ENCODE peak calls at places on chromosomes 3 and 15, in seven cellular contexts. T, V, I, C, U, K and L are unnamed samples.

GRCh38 chr3:16516695-16517481 is 3.4 kb upstream of the RFTN1 start:
- DNase-seq in T (no peak), V (no peak), I (no peak), C (peak; percentile 74), U (peak; percentile 76), K (no peak), L (peak; percentile 74)

GRCh38 chr3:51974277-51974962 is 444 bp upstream of the ABHD14A start:
- DNase-seq in T (no peak), V (no peak), I (no peak), C (no peak), U (no peak), K (peak; percentile 69), L (peak; percentile 75)

GRCh38 chr3:129934234-129935123 is 40.0 kb upstream of the TRH start:
- DNase-seq in T (no peak), V (peak; percentile 30), I (no peak), C (peak; percentile 16), U (no peak), K (no peak), L (peak; percentile 82)

GRCh38 chr15:57592426-57592825 is 722 bp downstream of the MYZAP start:
- DNase-seq in T (no peak), V (no peak), I (no peak), C (no peak), U (no peak), K (no peak), L (peak; percentile 26)

GRCh38 chr15:74245342-74245931 is 9.3 kb downstream of the CCDC33 start:
- DNase-seq in T (no peak), V (no peak), I (no peak), C (no peak), U (no peak), K (no peak), L (peak; percentile 89)

GRCh38 chr3:189975376-189975990 is 145.2 kb downstream of the P3H2 start:
- DNase-seq in T (no peak), V (no peak), I (no peak), C (peak; percentile 31), U (peak; percentile 68), K (no peak), L (no peak)

GRCh38 chr3:21942328-21942727 is 191.3 kb upstream of the ZNF385D start:
- DNase-seq in T (no peak), V (no peak), I (no peak), C (peak; percentile 87), U (peak; percentile 87), K (no peak), L (no peak)

GRCh38 chr3:25854635-25855034 is 64.7 kb downstream of the OXSM start:
- DNase-seq in T (no peak), V (no peak), I (no peak), C (peak; percentile 83), U (peak; percentile 83), K (no peak), L (no peak)

GRCh38 chr3:133301731-133302130 is 98.1 kb upstream of the BFSP2 start:
- DNase-seq in T (no peak), V (no peak), I (no peak), C (peak; percentile 53), U (peak; percentile 45), K (no peak), L (no peak)

GRCh38 chr3:21645121-21645897 is 105.7 kb downstream of the ZNF385D start:
- DNase-seq in T (no peak), V (no peak), I (no peak), C (peak; percentile 59), U (peak; percentile 85), K (no peak), L (no peak)

GRCh38 chr3:69439683-69440270 is 53.9 kb upstream of the FRMD4B start:
- DNase-seq in T (no peak), V (no peak), I (peak; percentile 16), C (peak; percentile 30), U (peak; percentile 11), K (no peak), L (no peak)

GRCh38 chr3:37096292-37096691 is 78.1 kb downstream of the LRRFIP2 start:
- DNase-seq in T (peak; percentile 2), V (peak; percentile 27), I (no peak), C (peak; percentile 78), U (peak; percentile 84), K (no peak), L (no peak)

GRCh38 chr3:71016141-71016845 is 567.2 kb downstream of the FOXP1 start:
- DNase-seq in T (no peak), V (no peak), I (no peak), C (no peak), U (peak; percentile 17), K (no peak), L (no peak)

GRCh38 chr15:35211240-35211952 is 126.3 kb upstream of the NANOGP8 start:
- DNase-seq in T (no peak), V (no peak), I (no peak), C (no peak), U (no peak), K (no peak), L (no peak)

GRCh38 chr15:60804986-60805949 is 326.3 kb upstream of the ICE2 start:
- DNase-seq in T (peak; percentile 78), V (no peak), I (no peak), C (peak; percentile 74), U (peak; percentile 86), K (no peak), L (peak; percentile 50)

GRCh38 chr15:40342421-40343313 is 1.9 kb upstream of the CCDC9B start:
- DNase-seq in T (no peak), V (no peak), I (no peak), C (peak; percentile 85), U (peak; percentile 53), K (no peak), L (no peak)

GRCh38 chr15:61598655-61599054 is 369.6 kb upstream of the RORA start:
- DNase-seq in T (no peak), V (no peak), I (no peak), C (no peak), U (no peak), K (no peak), L (peak; percentile 6)

GRCh38 chr3:178043084-178043483 is 493.2 kb upstream of the KCNMB2 start:
- DNase-seq in T (no peak), V (no peak), I (no peak), C (no peak), U (no peak), K (no peak), L (no peak)

GRCh38 chr3:55476515-55476914 is 10.6 kb downstream of the WNT5A start:
- DNase-seq in T (no peak), V (no peak), I (no peak), C (peak; percentile 94), U (peak; percentile 96), K (no peak), L (no peak)

GRCh38 chr15:57962887-57963286 is 102.6 kb downstream of the ALDH1A2 start:
- DNase-seq in T (no peak), V (no peak), I (no peak), C (no peak), U (no peak), K (no peak), L (no peak)

DNA sequence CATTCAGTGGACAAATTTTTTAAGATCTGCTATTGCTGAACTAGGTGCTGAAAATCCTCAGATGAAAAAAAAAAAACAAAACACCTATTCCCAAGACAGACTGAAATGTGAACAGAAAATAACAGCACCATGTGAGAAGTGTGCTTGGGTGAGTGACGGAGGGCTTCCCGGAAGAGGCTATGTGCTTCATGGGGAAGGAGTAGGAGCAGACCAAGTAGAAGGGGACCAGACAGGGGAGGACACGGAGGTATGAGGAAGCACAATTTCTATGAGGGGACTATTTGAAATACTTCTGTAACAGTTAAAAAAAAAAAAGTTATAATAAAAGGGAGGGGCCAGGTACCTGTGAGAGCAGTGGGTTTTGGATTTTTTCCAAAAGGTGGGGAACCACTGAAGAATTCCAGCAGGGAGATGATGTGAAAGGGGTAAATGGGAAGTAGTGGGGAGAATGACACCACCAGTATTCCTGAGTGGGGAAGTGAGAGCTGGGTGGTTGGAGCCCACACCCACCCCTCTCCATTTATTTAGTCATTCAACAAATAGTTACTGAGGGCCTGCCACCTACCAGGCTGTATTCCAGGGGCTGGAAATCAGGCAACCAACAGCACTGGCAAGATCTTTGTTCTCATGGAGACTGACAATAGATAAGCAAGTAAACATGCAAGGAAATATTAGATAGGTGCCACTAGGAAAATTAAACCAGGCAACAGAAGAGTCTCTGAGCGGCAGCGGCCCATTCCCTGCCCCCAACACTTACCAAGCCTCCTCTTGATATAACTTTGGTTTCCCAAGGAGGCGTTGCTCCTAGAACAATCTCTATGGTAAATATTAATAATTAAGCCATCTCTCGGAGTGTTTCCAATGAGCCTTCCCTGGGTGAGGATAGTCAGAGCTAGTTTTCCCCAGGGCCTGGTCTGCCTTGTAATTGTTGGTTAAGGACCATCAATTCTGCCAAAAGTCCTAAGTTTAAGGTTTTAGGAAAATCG is 3.8 kb upstream of the USP3 start:
- DNase-seq in T (no peak), V (no peak), I (no peak), C (no peak), U (no peak), K (peak; percentile 53), L (no peak)
- H3K4me3 ChIP-seq in T (no peak overlapping the region), V (no peak overlapping the region), I (peak overlapping the region; percentile 41), C (peak overlapping the region; percentile 33), U (peak overlapping the region; percentile 30), K (peak overlapping the region; percentile 42), L (no peak overlapping the region)

DNA sequence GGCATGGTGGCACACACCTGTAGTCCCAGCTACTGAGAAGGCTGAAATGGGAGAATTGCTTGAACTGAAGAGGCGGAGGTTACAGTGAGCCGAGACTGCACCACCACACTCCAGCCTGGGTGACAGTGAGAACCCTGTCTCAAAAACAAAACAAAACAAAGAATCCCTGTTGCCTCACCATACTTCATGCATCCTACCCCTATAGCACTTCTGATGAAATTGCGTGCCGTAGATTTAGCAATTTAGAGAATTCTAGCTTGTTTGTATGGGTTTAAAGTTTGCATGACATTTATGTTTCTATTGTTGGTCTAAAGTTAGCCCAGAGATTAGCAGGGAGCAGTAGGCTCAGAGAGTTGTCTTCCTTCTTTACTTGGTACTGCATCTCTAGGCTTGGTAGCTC is 7.8 kb downstream of the RAB5A start:
- DNase-seq in T (no peak), V (no peak), I (no peak), C (no peak), U (no peak), K (no peak), L (no peak)
- H3K36me3 ChIP-seq in T (peaks cover 6% of the 10 kb centered on the region), V (peaks cover 66% of the 10 kb centered on the region), I (peaks cover 33% of the 10 kb centered on the region), C (peaks cover 35% of the 10 kb centered on the region), U (peaks cover 4% of the 10 kb centered on the region), K (peaks cover 58% of the 10 kb centered on the region), L (peaks cover 25% of the 10 kb centered on the region)

GRCh38 chr3:122443090-122443489 is 27.2 kb upstream of the WDR5B start:
- DNase-seq in T (peak; percentile 47), V (peak; percentile 83), I (no peak), C (no peak), U (no peak), K (no peak), L (peak; percentile 40)
- H3K4me3 ChIP-seq in T (no peak overlapping the region), V (no peak overlapping the region), I (no peak overlapping the region), C (no peak overlapping the region), U (no peak overlapping the region), K (no peak overlapping the region), L (no peak overlapping the region)

DNA sequence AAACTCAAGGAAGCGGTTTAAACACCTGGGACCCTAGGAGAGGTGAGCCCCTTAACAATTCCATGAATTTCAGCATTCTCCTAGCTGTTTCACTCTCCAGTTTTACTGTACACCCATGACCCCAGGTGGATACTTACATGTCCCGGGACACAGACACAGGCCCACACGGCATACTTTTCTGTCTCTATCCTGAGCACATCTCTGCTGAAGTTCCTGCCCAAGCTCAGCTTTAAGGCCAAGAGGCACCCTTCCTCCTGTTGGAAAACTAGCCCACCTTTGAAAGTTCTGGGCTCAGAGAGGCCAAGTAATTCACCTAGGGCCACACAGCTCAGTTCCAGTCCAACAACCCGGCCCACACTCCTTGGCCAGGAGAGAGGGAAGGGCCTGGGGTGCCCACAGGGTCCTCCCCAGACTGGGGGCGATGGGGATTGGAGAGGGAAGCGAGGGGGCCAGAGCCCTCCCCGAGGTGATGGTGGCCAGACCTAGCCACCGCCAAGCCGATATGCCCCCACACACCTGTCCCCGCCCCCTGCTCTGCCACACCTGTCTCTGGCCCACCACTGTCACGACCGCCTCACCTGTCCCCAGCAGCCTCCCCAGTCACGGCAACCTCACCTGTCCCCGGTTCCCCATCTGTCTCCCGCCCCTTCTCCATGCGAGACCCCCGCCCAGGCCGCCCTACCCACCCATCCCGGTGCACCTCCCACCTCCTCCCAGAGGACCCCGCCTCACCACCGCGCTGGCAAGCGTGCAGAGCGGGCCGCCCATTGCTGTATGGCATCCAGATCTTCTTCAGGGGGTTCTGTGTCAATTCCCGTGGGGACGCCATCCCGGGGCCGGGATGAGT is 431 bp downstream of the PFKFB4 start:
- DNase-seq in T (no peak), V (no peak), I (no peak), C (no peak), U (no peak), K (no peak), L (no peak)
- H3K36me3 ChIP-seq in T (no peaks in the 10 kb centered on the region), V (peaks cover 11% of the 10 kb centered on the region), I (peaks cover 12% of the 10 kb centered on the region), C (no peaks in the 10 kb centered on the region), U (no peaks in the 10 kb centered on the region), K (no peaks in the 10 kb centered on the region), L (no peaks in the 10 kb centered on the region)